ENCODE peak calls at places on chromosomes 16 and 17, in seven cellular contexts. C, S, F, M, W, J and O are unnamed samples.

GRCh38 chr17:71966459-71967313 is 154.1 kb upstream of the SOX9 start:
- DNase-seq in C (no peak), S (no peak), F (peak), M (no peak), W (no peak), J (no peak), O (no peak)

GRCh38 chr16:85321856-85322271 is 209.6 kb upstream of the CIBAR2 start:
- DNase-seq in C (no peak), S (peak), F (peak), M (peak), W (peak), J (no peak), O (peak)

GRCh38 chr17:77465358-77466041 is 324.7 kb downstream of the SEC14L1 start:
- DNase-seq in C (peak), S (peak), F (peak), M (peak), W (peak), J (peak), O (peak)

GRCh38 chr16:25040543-25040942 is 25.4 kb upstream of the ARHGAP17 start:
- DNase-seq in C (no peak), S (no peak), F (no peak), M (no peak), W (no peak), J (no peak), O (no peak)

GRCh38 chr16:12688972-12689850 is 114.5 kb downstream of the CPPED1 start:
- DNase-seq in C (no peak), S (no peak), F (no peak), M (peak), W (no peak), J (no peak), O (no peak)

GRCh38 chr16:23365602-23366240 is 63.6 kb downstream of the SCNN1B start:
- DNase-seq in C (peak), S (no peak), F (no peak), M (no peak), W (no peak), J (no peak), O (no peak)

GRCh38 chr17:75970011-75970523 is 8.9 kb downstream of the ACOX1 start:
- DNase-seq in C (peak), S (peak), F (no peak), M (peak), W (no peak), J (no peak), O (no peak)

GRCh38 chr17:46979023-46979870 is at the start of gene RPRML:
- DNase-seq in C (peak), S (no peak), F (no peak), M (no peak), W (no peak), J (no peak), O (peak)

GRCh38 chr16:30185141-30185682 is 1.8 kb downstream of the CORO1A start:
- DNase-seq in C (no peak), S (no peak), F (no peak), M (no peak), W (no peak), J (no peak), O (no peak)

GRCh38 chr16:81666102-81666501 is 113.0 kb upstream of the PLCG2 start:
- DNase-seq in C (no peak), S (no peak), F (no peak), M (no peak), W (no peak), J (no peak), O (no peak)

GRCh38 chr17:59766486-59766885 is 59.0 kb downstream of the VMP1 start:
- DNase-seq in C (no peak), S (no peak), F (no peak), M (no peak), W (no peak), J (no peak), O (no peak)

GRCh38 chr16:71775949-71776348 is 32.7 kb downstream of the AP1G1 start:
- DNase-seq in C (no peak), S (no peak), F (no peak), M (no peak), W (no peak), J (no peak), O (no peak)

GRCh38 chr17:42002792-42003301 is 14.4 kb downstream of the DNAJC7 start:
- DNase-seq in C (no peak), S (no peak), F (no peak), M (peak), W (peak), J (no peak), O (no peak)

GRCh38 chr16:57765160-57765728 is 29.7 kb downstream of the KATNB1 start:
- DNase-seq in C (no peak), S (no peak), F (no peak), M (no peak), W (no peak), J (no peak), O (no peak)

GRCh38 chr16:66750279-66751134 is 902 bp downstream of the DYNC1LI2 start:
- DNase-seq in C (no peak), S (peak), F (no peak), M (peak), W (no peak), J (no peak), O (no peak)

GRCh38 chr16:85556456-85557082 is 56.6 kb upstream of the GSE1 start:
- DNase-seq in C (peak), S (no peak), F (no peak), M (no peak), W (no peak), J (no peak), O (no peak)

GRCh38 chr17:82020874-82021727 is 1.6 kb downstream of the CENPX start:
- DNase-seq in C (peak), S (peak), F (peak), M (peak), W (peak), J (no peak), O (peak)

GRCh38 chr17:75084039-75084660 is 3.6 kb upstream of the SLC16A5 start:
- DNase-seq in C (no peak), S (no peak), F (no peak), M (peak), W (no peak), J (no peak), O (no peak)

GRCh38 chr16:57600048-57600835 is 28.2 kb upstream of the ADGRG1 start:
- DNase-seq in C (peak), S (peak), F (no peak), M (peak), W (no peak), J (no peak), O (no peak)

GRCh38 chr17:18004901-18005305 is 32.2 kb downstream of the DRC3 start:
- DNase-seq in C (no peak), S (no peak), F (no peak), M (no peak), W (no peak), J (no peak), O (no peak)

GRCh38 chr17:82023447-82024241 is 539 bp downstream of the LRRC45 start:
- DNase-seq in C (peak), S (no peak), F (no peak), M (no peak), W (no peak), J (no peak), O (no peak)

GRCh38 chr17:40340880-40341807 is 23.4 kb downstream of the GJD3 start:
- DNase-seq in C (no peak), S (peak), F (peak), M (peak), W (peak), J (peak), O (peak)

GRCh38 chr17:64134996-64135395 is 5.1 kb upstream of the ERN1 start:
- DNase-seq in C (no peak), S (no peak), F (no peak), M (no peak), W (no peak), J (no peak), O (no peak)

GRCh38 chr17:80990921-80991644 is 558 bp upstream of the CHMP6 start:
- DNase-seq in C (peak), S (no peak), F (no peak), M (no peak), W (no peak), J (no peak), O (no peak)

GRCh38 chr17:82965371-82965770 is 114.0 kb upstream of the METRNL start:
- DNase-seq in C (no peak), S (no peak), F (no peak), M (no peak), W (no peak), J (no peak), O (no peak)

GRCh38 chr17:62625870-62626200 is 1.6 kb upstream of the MRC2 start:
- DNase-seq in C (no peak), S (no peak), F (no peak), M (no peak), W (no peak), J (no peak), O (no peak)

GRCh38 chr16:24035127-24035842 is 199.5 kb downstream of the PRKCB start:
- DNase-seq in C (peak), S (no peak), F (no peak), M (no peak), W (no peak), J (peak), O (no peak)

GRCh38 chr16:84446596-84447392 is 57.7 kb downstream of the MEAK7 start:
- DNase-seq in C (no peak), S (peak), F (no peak), M (peak), W (no peak), J (no peak), O (no peak)

GRCh38 chr16:56576585-56577299 is 11.9 kb downstream of the MT4 start:
- DNase-seq in C (peak), S (peak), F (peak), M (peak), W (peak), J (peak), O (peak)

GRCh38 chr17:83118071-83118841 is 38.8 kb downstream of the METRNL start:
- DNase-seq in C (no peak), S (no peak), F (no peak), M (no peak), W (no peak), J (no peak), O (no peak)

GRCh38 chr17:14299261-14300093 is 1.4 kb upstream of the HS3ST3B1 start:
- DNase-seq in C (peak), S (peak), F (no peak), M (peak), W (no peak), J (no peak), O (no peak)

GRCh38 chr17:77899494-77899893 is 59.0 kb upstream of the TNRC6C start:
- DNase-seq in C (no peak), S (no peak), F (no peak), M (no peak), W (no peak), J (no peak), O (no peak)

GRCh38 chr17:76816590-76817135 is 51.5 kb upstream of the MGAT5B start:
- DNase-seq in C (peak), S (peak), F (no peak), M (peak), W (peak), J (peak), O (peak)

GRCh38 chr17:76198702-76199101 is 41.6 kb downstream of the RNF157 start:
- DNase-seq in C (no peak), S (no peak), F (no peak), M (no peak), W (no peak), J (no peak), O (no peak)